ENCODE peak calls at places on chromosomes 12 and 14, in seven cellular contexts. F is foreskin fibroblast; X is cerebellum; I is heart left ventricle; Z is activated CD4-positive, alpha-beta T cell treated with anti-CD3 and anti-CD28 coated beads, Interleukin-2, amount 50 U/mL, for 48 hours; T is HFFc6; Q is activated naive CD4-positive, alpha-beta T cell treated with anti-CD3 and anti-CD28 coated beads, Interleukin-2, amount 10 ng/mL, durations not matched to agents 7 days and 5 days. S is an unnamed sample.
A peak's percentile ranks its signal among the peaks of the same experiment; 100 is the strongest.

GRCh38 chr14:43687866-43688265 is 819.2 kb downstream of the FSCB start:
- DNase-seq in F (peak; percentile 14), X (no peak), I (no peak), Z (no peak), T (no peak), Q (no peak), S (no peak)

GRCh38 chr14:94946244-94946643 is 176.3 kb upstream of the GSC start:
- DNase-seq in F (no peak), X (no peak), I (no peak), Z (peak; percentile 10), T (no peak), Q (peak; percentile 31), S (no peak)

GRCh38 chr14:39469094-39469710 is 37.0 kb upstream of the FBXO33 start:
- DNase-seq in F (peak; percentile 2), X (no peak), I (no peak), Z (peak; percentile 47), T (no peak), Q (peak; percentile 34), S (no peak)

GRCh38 chr12:123743002-123743401 is 19.1 kb upstream of the DNAH10 start:
- DNase-seq in F (no peak), X (no peak), I (no peak), Z (no peak), T (no peak), Q (no peak), S (no peak)

GRCh38 chr14:102293784-102294183 is 11.2 kb downstream of the MOK start:
- DNase-seq in F (peak; percentile 24), X (no peak), I (no peak), Z (no peak), T (no peak), Q (no peak), S (no peak)

GRCh38 chr12:52798003-52798670 is 2.2 kb upstream of the KRT3 start:
- DNase-seq in F (peak; percentile 26), X (no peak), I (no peak), Z (no peak), T (peak; percentile 77), Q (no peak), S (no peak)

GRCh38 chr12:3165311-3165931 is 88.2 kb downstream of the TSPAN9 start:
- DNase-seq in F (no peak), X (no peak), I (no peak), Z (no peak), T (no peak), Q (no peak), S (no peak)

GRCh38 chr14:52043690-52044089 is 25.2 kb downstream of the NID2 start:
- DNase-seq in F (peak; percentile 33), X (no peak), I (no peak), Z (peak; percentile 60), T (no peak), Q (peak; percentile 58), S (no peak)

GRCh38 chr14:101224356-101225115 is 321.0 kb upstream of the RTL1 start:
- DNase-seq in F (no peak), X (no peak), I (no peak), Z (no peak), T (no peak), Q (no peak), S (no peak)

GRCh38 chr14:100045687-100046344 is 19.4 kb upstream of the EVL start:
- DNase-seq in F (peak; percentile 39), X (no peak), I (no peak), Z (no peak), T (no peak), Q (no peak), S (no peak)

GRCh38 chr14:104656014-104656714 is 33.3 kb upstream of the INF2 start:
- DNase-seq in F (no peak), X (no peak), I (no peak), Z (no peak), T (no peak), Q (no peak), S (no peak)

GRCh38 chr12:93197067-93197593 is 180.6 kb upstream of the NUDT4 start:
- DNase-seq in F (peak; percentile 63), X (no peak), I (no peak), Z (no peak), T (peak; percentile 65), Q (no peak), S (no peak)

GRCh38 chr14:86087377-86087776 is 557.4 kb downstream of the FLRT2 start:
- DNase-seq in F (no peak), X (no peak), I (no peak), Z (no peak), T (no peak), Q (no peak), S (no peak)